ENCODE peak calls at places on chromosomes 5 and 9, in six cellular contexts. P is amniotic stem cell, X is SJSA1, L is A549, V is T-helper 17 cell, J is neural crest cell. B is an unnamed sample.

GRCh38 chr9:137398561-137399468 is 24.1 kb downstream of the EXD3 start:
- DNase-seq in V (no peak), L (no peak), X (no peak), P (no peak), J (no peak), B (no peak)

GRCh38 chr5:168301593-168302388 is 10.3 kb downstream of the WWC1 start:
- DNase-seq in X (no peak), J (no peak), L (peak), P (no peak), V (no peak), B (no peak)

GRCh38 chr5:119678351-119679028 is 49.1 kb downstream of the FAM170A start:
- DNase-seq in P (no peak), L (no peak), V (no peak), X (no peak), J (no peak), B (no peak)

GRCh38 chr9:79015951-79016350 is 555.8 kb upstream of the TLE4 start:
- DNase-seq in P (no peak), J (no peak), L (no peak), V (no peak), X (no peak), B (no peak)

GRCh38 chr5:11540112-11540511 is 364.1 kb downstream of the CTNND2 start:
- DNase-seq in V (no peak), X (no peak), P (no peak), L (no peak), J (no peak), B (no peak)

GRCh38 chr5:57193757-57194413 is 20.0 kb downstream of the GPBP1 start:
- DNase-seq in V (no peak), P (no peak), X (no peak), J (no peak), L (no peak), B (no peak)

GRCh38 chr5:16411741-16412455 is 53.7 kb downstream of the ZNF622 start:
- DNase-seq in J (no peak), L (no peak), X (no peak), P (no peak), V (no peak), B (no peak)

GRCh38 chr5:129406440-129406839 is 53.7 kb upstream of the ADAMTS19 start:
- DNase-seq in J (no peak), L (no peak), P (no peak), X (no peak), V (no peak), B (no peak)

GRCh38 chr5:31638748-31639418 is at the start of gene PDZD2:
- DNase-seq in X (peak), V (peak), P (peak), J (peak), L (peak), B (no peak)

GRCh38 chr9:132301521-132301920 is 53.3 kb downstream of the SETX start:
- DNase-seq in L (no peak), V (no peak), J (no peak), X (no peak), P (no peak), B (no peak)

GRCh38 chr9:101246691-101247090 is 138.1 kb downstream of the BAAT start:
- DNase-seq in P (no peak), J (no peak), X (no peak), L (no peak), V (no peak), B (no peak)

GRCh38 chr5:168819004-168819626 is 239.9 kb upstream of the PANK3 start:
- DNase-seq in V (no peak), P (no peak), X (no peak), L (no peak), J (no peak), B (no peak)

GRCh38 chr5:135386886-135387628 is 12.0 kb downstream of the MACROH2A1 start:
- DNase-seq in P (peak), V (no peak), X (no peak), J (no peak), L (peak), B (peak)

GRCh38 chr9:29062446-29062845 is 1489.2 kb upstream of the C9orf72 start:
- DNase-seq in V (no peak), L (no peak), P (no peak), X (no peak), J (no peak), B (no peak)

GRCh38 chr9:121499427-121500164 is at the start of gene GGTA1:
- DNase-seq in J (peak), L (peak), X (no peak), V (no peak), P (no peak), B (no peak)

GRCh38 chr9:115114084-115114483 is 3.9 kb downstream of the TNC start:
- DNase-seq in V (no peak), P (no peak), J (no peak), L (no peak), X (no peak), B (no peak)

GRCh38 chr9:96317335-96317980 is 15.5 kb upstream of the HSD17B3 start:
- DNase-seq in L (peak), P (no peak), X (peak), V (peak), J (peak), B (peak)

GRCh38 chr5:146719179-146719578 is 159.4 kb downstream of the PPP2R2B start:
- DNase-seq in J (no peak), P (no peak), X (no peak), V (no peak), L (no peak), B (no peak)

GRCh38 chr9:19650292-19650691 is 138.5 kb downstream of the SLC24A2 start:
- DNase-seq in J (no peak), X (no peak), L (no peak), V (no peak), P (no peak), B (no peak)

GRCh38 chr5:126003309-126003708 is 419.9 kb upstream of the GRAMD2B start:
- DNase-seq in P (peak), J (no peak), X (no peak), L (no peak), V (no peak), B (no peak)

GRCh38 chr5:153629027-153629426 is 138.6 kb downstream of the GRIA1 start:
- DNase-seq in P (peak), L (no peak), X (peak), J (peak), V (no peak), B (peak)

GRCh38 chr5:98510111-98510510 is 263.4 kb upstream of the RGMB start:
- DNase-seq in L (no peak), X (no peak), V (no peak), P (no peak), J (peak), B (no peak)